ENCODE peak calls at places on chromosomes 4 and X, in seven cellular contexts. Y is IMR-90, E is H9, V is mesenchymal stem cell, M is mesendoderm, K is H1, D is neuronal stem cell. I is an unnamed sample.

GRCh38 chr4:2042947-2043395 is 16.2 kb upstream of the NAT8L start:
- DNase-seq in V (no peak), D (no peak), Y (no peak), E (no peak), M (no peak), K (no peak), I (no peak)

GRCh38 chrX:22395372-22395771 is 122.7 kb downstream of the CBLL2 start:
- DNase-seq in M (no peak), Y (peak), K (no peak), E (no peak), V (peak), D (no peak), I (no peak)

GRCh38 chr4:71266090-71266794 is 72.6 kb upstream of the SLC4A4 start:
- DNase-seq in K (no peak), D (no peak), E (no peak), M (no peak), Y (peak), V (peak), I (no peak)

GRCh38 chrX:39331062-39331704 is 529.9 kb downstream of the MID1IP1 start:
- DNase-seq in D (no peak), K (no peak), M (no peak), V (peak), Y (no peak), E (no peak), I (no peak)

GRCh38 chr4:167020410-167020809 is 213.9 kb downstream of the SPOCK3 start:
- DNase-seq in Y (no peak), V (peak), M (peak), K (peak), D (no peak), E (peak), I (no peak)

GRCh38 chr4:136873555-136873954 is 658.7 kb downstream of the PCDH18 start:
- DNase-seq in K (no peak), V (no peak), E (no peak), D (no peak), Y (no peak), M (peak), I (no peak)

GRCh38 chrX:75038925-75039324 is 113.7 kb upstream of the NEXMIF start:
- DNase-seq in K (no peak), V (peak), Y (peak), M (peak), D (no peak), E (no peak), I (no peak)

GRCh38 chr4:86033171-86033570 is 326.7 kb downstream of the MAPK10 start:
- DNase-seq in E (no peak), Y (peak), D (no peak), K (no peak), M (no peak), V (peak), I (no peak)

GRCh38 chr4:127162741-127163140 is 470.0 kb upstream of the INTU start:
- DNase-seq in M (no peak), K (no peak), D (no peak), V (peak), Y (peak), E (no peak), I (peak)

GRCh38 chrX:124388562-124388961 is 42.2 kb downstream of the SH2D1A start:
- DNase-seq in Y (peak), E (no peak), D (peak), V (peak), K (no peak), M (peak), I (no peak)

GRCh38 chrX:121308276-121308805 is 260.9 kb downstream of the GLUD2 start:
- DNase-seq in D (no peak), E (peak), K (no peak), Y (no peak), M (peak), V (no peak), I (peak)

GRCh38 chrX:106952988-106953387 is 32.8 kb downstream of the CLDN2 start:
- DNase-seq in K (no peak), V (peak), E (no peak), D (no peak), M (no peak), Y (no peak), I (peak)

GRCh38 chrX:93673056-93673868 is at the start of gene NAP1L3:
- DNase-seq in E (peak), K (peak), D (peak), Y (peak), V (peak), M (peak), I (peak)

DNA sequence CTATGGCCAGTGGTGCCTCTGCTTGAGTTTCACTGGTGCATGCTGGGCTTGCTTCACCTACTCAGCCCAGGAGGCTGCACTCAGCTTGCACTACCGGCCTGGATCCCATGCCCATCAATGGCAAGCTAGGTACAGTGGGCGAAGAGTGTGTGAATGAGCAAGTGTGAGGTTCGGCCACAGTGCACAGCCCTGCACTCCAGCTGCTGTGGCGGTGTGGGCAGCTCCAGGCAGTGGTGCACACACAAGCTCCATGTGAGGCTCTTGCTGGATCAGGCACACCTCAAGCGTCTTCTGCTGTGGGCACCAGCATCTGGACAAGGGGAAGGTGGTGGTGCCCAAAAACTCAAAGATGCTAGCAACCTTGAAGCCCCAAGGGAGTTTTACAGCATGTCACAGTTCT is 820.9 kb upstream of the LCORL start:
- DNase-seq in K (no peak), E (no peak), V (no peak), D (no peak), Y (no peak), M (no peak), I (no peak)
- H3K23ac ChIP-seq in K (no peak), E (no peak), V (no peak), D (no peak), Y (no peak), M (no peak), I (no peak)

DNA sequence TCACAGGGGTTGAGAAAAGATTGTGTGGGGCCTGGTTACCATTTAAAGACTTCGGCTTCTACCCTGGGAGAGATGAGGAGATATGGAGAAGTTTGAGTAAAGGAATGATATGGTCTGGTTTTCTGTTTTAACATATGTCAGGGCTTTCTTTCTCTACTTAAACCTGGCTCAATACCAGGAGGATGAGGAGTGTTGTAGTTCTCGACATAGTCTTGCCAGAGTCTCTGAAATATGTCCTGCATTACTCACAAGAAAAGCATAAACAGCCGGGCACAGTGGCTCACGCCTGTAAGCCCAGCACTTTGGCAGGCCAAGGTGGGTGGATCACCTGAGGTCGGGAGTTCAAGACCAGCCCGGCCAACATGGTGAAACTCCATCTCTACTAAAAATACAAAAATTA is 16.4 kb upstream of the ACE2 start:
- DNase-seq in V (no peak), D (no peak), K (no peak), M (no peak), E (no peak), Y (no peak), I (peak)
- H3K23ac ChIP-seq in V (no peak), D (no peak), K (no peak), M (no peak), E (no peak), Y (no peak), I (no peak)

DNA sequence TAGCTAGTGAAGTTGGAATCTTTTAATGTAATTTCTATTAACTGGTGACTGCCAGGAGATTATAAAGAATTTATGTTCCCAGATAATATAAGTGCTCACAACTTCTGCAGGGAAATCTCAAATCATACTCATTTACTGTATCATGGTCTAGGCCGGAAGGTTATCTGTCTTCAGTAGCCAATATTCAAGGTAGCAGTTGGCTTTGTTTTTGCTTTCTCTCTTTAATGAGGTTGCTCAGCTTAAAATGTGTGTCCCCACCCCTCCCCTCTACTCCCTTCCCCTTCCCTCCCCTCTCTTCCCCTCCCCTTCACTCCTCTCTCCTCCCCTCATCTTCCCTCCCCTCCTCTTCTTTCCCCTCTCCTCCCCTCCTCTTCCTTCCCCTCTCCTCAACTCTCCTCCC is 117.6 kb downstream of the HPGD start:
- DNase-seq in Y (no peak), E (no peak), K (no peak), M (no peak), D (no peak), V (no peak), I (no peak)
- H3K23ac ChIP-seq in Y (no peak), E (no peak), K (no peak), M (no peak), D (no peak), V (no peak), I (no peak)

DNA sequence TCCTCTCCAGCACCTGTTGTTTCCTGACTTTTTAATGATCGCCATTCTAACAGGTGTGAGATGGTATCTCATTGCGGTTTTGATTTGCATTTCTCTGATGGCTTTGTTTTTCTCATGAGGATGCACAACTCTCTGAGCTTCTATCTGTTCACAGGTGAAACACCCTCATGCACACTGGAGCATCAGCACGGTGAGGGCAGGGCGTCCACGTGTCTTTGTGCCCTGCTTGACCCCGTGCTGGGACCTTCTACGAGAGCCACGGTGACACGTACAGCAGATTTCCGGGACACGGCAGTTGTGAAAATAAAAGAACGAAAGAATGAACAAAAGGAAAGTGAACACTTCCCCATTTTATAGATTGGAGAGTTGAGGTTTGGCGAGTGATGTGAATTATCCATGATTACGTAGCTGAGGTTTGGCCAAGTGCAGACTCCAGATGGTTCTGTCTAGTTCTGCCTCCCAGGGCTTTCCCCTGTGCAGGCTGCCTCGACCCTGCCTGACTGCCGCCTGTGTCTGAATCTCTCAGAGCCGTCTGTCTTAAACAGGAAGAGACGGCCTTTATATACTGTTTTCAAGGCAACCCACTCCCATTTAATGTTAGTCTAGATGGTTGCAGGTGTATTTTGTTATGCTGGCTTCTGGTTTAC is 67.8 kb upstream of the SORBS2 start:
- DNase-seq in K (no peak), E (no peak), V (no peak), M (no peak), D (no peak), Y (no peak), I (no peak)
- H3K23ac ChIP-seq in K (no peak), E (no peak), V (no peak), M (no peak), D (no peak), Y (no peak), I (no peak)